ENCODE peak calls at places on chromosomes 16 and 17, in four cellular contexts. I is HL-60, O is gastrocnemius medialis, V is thoracic aorta. A is an unnamed sample.

GRCh38 chr17:4641297-4642195 is at the start of gene ALOX15:
- DNase-seq in I (no peak), O (no peak), V (no peak), A (no peak)

GRCh38 chr16:50778284-50779163 is 36.6 kb downstream of the CYLD start:
- DNase-seq in I (no peak), O (no peak), V (no peak), A (no peak)

GRCh38 chr17:37392024-37392590 is 14.5 kb downstream of the ACACA start:
- DNase-seq in I (no peak), O (no peak), V (no peak), A (peak; percentile 21)

GRCh38 chr17:57954421-57955182 is 610 bp downstream of the CUEDC1 start:
- DNase-seq in I (no peak), O (peak; percentile 56), V (no peak), A (no peak)

GRCh38 chr17:28953444-28954118 is 2.3 kb upstream of the PHF12 start:
- DNase-seq in I (peak; percentile 50), O (no peak), V (no peak), A (no peak)

GRCh38 chr17:43732961-43733360 is 25.6 kb downstream of the SOST start:
- DNase-seq in I (no peak), O (no peak), V (no peak), A (no peak)

GRCh38 chr16:84548508-84548907 is 44.0 kb upstream of the MEAK7 start:
- DNase-seq in I (no peak), O (no peak), V (no peak), A (no peak)

GRCh38 chr17:21505819-21506815 is 130.0 kb downstream of the KCNJ12 start:
- DNase-seq in I (no peak), O (no peak), V (no peak), A (no peak)

GRCh38 chr16:4176794-4177438 is 60.7 kb upstream of the ADCY9 start:
- DNase-seq in I (peak; percentile 61), O (no peak), V (no peak), A (no peak)

GRCh38 chr16:55678061-55678935 is 22.5 kb downstream of the SLC6A2 start:
- DNase-seq in I (no peak), O (no peak), V (no peak), A (no peak)

GRCh38 chr17:35914354-35914753 is 16.2 kb downstream of the RDM1 start:
- DNase-seq in I (no peak), O (no peak), V (no peak), A (no peak)

GRCh38 chr17:28552201-28552999 is at the start of gene UNC119:
- DNase-seq in I (peak; percentile 70), O (peak; percentile 33), V (no peak), A (no peak)

GRCh38 chr16:35749253-35750141 is 2290.1 kb downstream of the TP53TG3F start:
- DNase-seq in I (no peak), O (no peak), V (no peak), A (no peak)

GRCh38 chr16:23595951-23596720 is at the start of gene NDUFAB1:
- DNase-seq in I (peak; percentile 88), O (peak; percentile 82), V (peak; percentile 43), A (peak; percentile 44)

GRCh38 chr17:63066158-63066808 is 100.2 kb downstream of the TANC2 start:
- DNase-seq in I (no peak), O (no peak), V (no peak), A (no peak)

GRCh38 chr16:85289760-85290625 is 177.7 kb upstream of the CIBAR2 start:
- DNase-seq in I (no peak), O (no peak), V (no peak), A (no peak)

GRCh38 chr16:79267781-79268180 is 332.8 kb downstream of the MAF start:
- DNase-seq in I (no peak), O (no peak), V (no peak), A (no peak)

GRCh38 chr16:8887952-8888560 is 5.9 kb downstream of the LITAFD start:
- DNase-seq in I (no peak), O (peak; percentile 91), V (no peak), A (no peak)

GRCh38 chr16:84989791-84990620 is 21.3 kb downstream of the ZDHHC7 start:
- DNase-seq in I (no peak), O (no peak), V (no peak), A (no peak)

GRCh38 chr17:57551321-57552079 is 193.6 kb downstream of the CCDC182 start:
- DNase-seq in I (no peak), O (no peak), V (no peak), A (peak; percentile 51)

GRCh38 chr16:57045694-57046381 is 46.5 kb upstream of the CPNE2 start:
- DNase-seq in I (peak; percentile 61), O (peak; percentile 32), V (peak; percentile 55), A (peak; percentile 62)

GRCh38 chr17:35147313-35147982 is at the start of gene UNC45B:
- DNase-seq in I (no peak), O (peak; percentile 87), V (no peak), A (no peak)

GRCh38 chr16:52002021-52002420 is 544.9 kb downstream of the TOX3 start:
- DNase-seq in I (no peak), O (no peak), V (no peak), A (no peak)

GRCh38 chr17:10130263-10130662 is 68.1 kb downstream of the GAS7 start:
- DNase-seq in I (no peak), O (no peak), V (no peak), A (no peak)

GRCh38 chr17:282000-282911 is 70.4 kb downstream of the RPH3AL start:
- DNase-seq in I (peak; percentile 53), O (no peak), V (no peak), A (no peak)

GRCh38 chr16:13957197-13958078 is 37.5 kb downstream of the ERCC4 start:
- DNase-seq in I (peak; percentile 64), O (peak; percentile 52), V (no peak), A (peak; percentile 64)

GRCh38 chr16:89921699-89922476 is 1.3 kb upstream of the TUBB3 start:
- DNase-seq in I (no peak), O (no peak), V (peak; percentile 71), A (no peak)

DNA sequence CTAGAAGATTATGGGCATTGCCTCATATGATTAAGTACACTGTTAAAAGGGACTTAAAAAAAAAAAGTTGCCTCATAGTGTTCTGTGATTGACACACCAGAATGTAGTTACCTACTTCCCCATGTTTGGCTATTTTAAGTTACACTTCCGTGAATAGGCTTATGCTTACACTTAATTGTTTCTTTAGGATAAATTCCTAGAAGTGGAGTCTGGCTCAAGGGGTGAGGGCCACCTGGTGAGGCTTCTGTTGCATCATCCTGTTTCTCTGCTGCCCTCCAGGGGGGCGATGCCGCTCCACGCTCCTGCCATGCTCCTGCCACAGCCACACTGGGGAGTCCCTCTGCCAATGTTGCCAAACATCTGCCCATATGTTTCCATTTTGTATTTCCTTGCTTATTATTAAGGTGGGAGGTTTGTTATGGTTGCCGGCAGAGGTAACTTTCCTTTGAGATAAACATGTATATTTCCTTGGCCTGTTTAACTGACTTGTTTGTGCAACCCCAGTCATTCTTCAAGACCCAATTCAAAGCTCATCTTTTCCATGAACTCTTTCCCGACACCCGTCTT is 73.1 kb downstream of the KSR1 start:
- DNase-seq in I (peak; percentile 79), O (no peak), V (no peak), A (no peak)
- TF ChIP-seq CTCF in I (no peak), O (no peak), V (no peak), A (no peak)

DNA sequence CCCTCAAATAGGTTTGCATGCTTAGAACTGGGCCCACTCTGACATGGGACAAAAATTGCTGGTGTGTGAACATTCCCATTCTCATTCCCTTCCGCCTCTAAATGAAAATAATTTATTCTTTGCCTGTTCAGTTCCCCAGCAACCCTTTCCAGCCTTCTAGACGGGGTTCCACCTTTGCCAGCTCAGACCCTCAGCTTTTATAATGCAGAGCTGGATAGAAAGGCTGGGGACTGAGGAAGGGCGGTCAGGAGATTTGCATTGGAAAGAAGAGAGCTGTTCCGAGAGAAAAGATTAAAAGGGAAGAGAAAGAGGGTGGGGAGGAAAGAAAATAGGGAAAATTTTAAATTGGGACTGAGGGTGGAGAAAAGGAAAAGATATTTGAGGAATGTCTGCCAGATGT is 151.1 kb upstream of the WSCD1 start:
- DNase-seq in I (no peak), O (no peak), V (no peak), A (no peak)
- H3K4me3 ChIP-seq in I (no peak overlapping the region), O (no peak overlapping the region), V (no peak overlapping the region), A (no peak overlapping the region)

GRCh38 chr17:17985555-17985954 is 12.9 kb downstream of the DRC3 start:
- DNase-seq in I (no peak), O (no peak), V (no peak), A (peak; percentile 21)
- TF ChIP-seq CTCF in I (no peak), O (no peak), V (no peak), A (peak; percentile 65)

GRCh38 chr17:32927724-32928526 is at the start of gene TMEM98:
- DNase-seq in I (no peak), O (no peak), V (no peak), A (no peak)
- H3K4me3 ChIP-seq in I (no peak within 1 kb of the TSS), O (peak within 1 kb of the TSS; percentile 61), V (peak within 1 kb of the TSS; percentile 85), A (peak within 1 kb of the TSS; percentile 47)

DNA sequence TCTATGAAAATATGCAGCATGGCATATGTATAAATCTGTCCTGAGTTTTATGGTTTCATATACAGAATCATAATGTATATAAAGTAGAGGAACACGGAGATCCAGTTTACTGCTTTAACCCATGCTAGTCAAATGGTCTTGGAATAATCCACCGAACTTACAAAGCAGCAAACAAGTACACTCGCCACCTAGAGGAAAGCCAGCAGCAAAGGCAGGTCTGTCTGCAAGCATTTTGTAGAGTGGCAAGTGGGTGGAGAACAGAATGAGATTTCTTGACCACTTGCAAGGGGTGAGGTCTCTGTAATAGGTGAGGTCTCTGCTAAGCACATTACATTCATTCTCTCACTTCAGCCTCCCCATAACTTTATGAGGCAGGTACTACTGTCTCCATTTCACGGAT is 308.3 kb downstream of the CA10 start:
- DNase-seq in I (no peak), O (no peak), V (no peak), A (no peak)
- TF ChIP-seq CTCF in I (no peak), O (no peak), V (no peak), A (peak; percentile 14)

DNA sequence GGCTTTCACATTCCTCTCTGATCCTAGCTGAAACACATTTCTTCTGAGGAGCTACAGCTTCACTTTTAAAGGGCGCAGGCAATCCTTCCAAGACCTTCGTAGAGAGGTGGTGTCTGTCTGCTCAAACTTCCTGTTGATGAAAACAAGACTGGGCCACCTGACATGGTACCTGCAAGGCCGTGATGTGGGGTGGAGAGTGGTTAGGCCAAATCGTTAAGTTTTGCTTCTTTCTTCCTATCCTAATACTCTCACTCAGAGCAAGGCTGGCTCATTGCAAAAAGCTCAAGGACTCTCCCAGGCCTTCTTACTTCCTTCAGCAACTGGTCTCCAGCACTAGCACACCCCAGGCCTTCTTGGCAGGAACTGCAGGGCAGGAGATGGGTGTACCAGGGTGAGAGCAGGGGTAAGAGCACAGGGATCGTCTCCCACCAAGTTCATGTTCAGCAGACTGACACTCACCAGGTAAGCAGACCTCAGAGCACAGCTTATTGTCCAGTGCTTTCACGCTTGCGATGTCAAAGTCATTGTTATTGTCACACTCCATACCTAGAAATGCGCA is 10.9 kb upstream of the FOXJ1 start:
- DNase-seq in I (no peak), O (no peak), V (no peak), A (no peak)
- H3K4me3 ChIP-seq in I (no peak overlapping the region), O (no peak overlapping the region), V (no peak overlapping the region), A (no peak overlapping the region)

GRCh38 chr17:67130768-67131167 is 86.4 kb downstream of the CACNG1 start:
- DNase-seq in I (no peak), O (no peak), V (no peak), A (no peak)
- TF ChIP-seq CTCF in I (no peak), O (no peak), V (no peak), A (no peak)

GRCh38 chr16:78196527-78196926 is 97.1 kb downstream of the WWOX start:
- DNase-seq in I (no peak), O (no peak), V (no peak), A (no peak)
- H3K4me3 ChIP-seq in I (no peak overlapping the region), O (no peak overlapping the region), V (no peak overlapping the region), A (no peak overlapping the region)

A was measured in GM12864.